ENCODE peak calls at places on chromosomes 13 and 19, in eight cellular contexts. Q, G, H, E, Y, U, S and N are unnamed samples. For H3K36me3, the result is how much of the 10 kb centered on the place peaks cover.

GRCh38 chr13:103883152-103883551 is 816.9 kb upstream of the SLC10A2 start:
- DNase-seq in Q (peak), G (peak), H (peak), E (peak), Y (peak), U (peak), S (peak), N (peak)

GRCh38 chr13:42066542-42066941 is 18.1 kb downstream of the DGKH start:
- DNase-seq in Q (no peak), G (no peak), H (no peak), E (no peak), Y (no peak), U (no peak), S (no peak), N (no peak)

GRCh38 chr19:8445488-8446001 is 770 bp downstream of the HNRNPM start:
- DNase-seq in Q (peak), G (peak), H (peak), E (peak), Y (peak), U (peak), S (peak), N (peak)

GRCh38 chr19:6228523-6229215 is 51.1 kb downstream of the MLLT1 start:
- DNase-seq in Q (no peak), G (no peak), H (no peak), E (no peak), Y (no peak), U (no peak), S (no peak), N (no peak)

GRCh38 chr19:16330811-16331690 is 6.4 kb downstream of the KLF2 start:
- DNase-seq in Q (no peak), G (no peak), H (no peak), E (no peak), Y (no peak), U (no peak), S (no peak), N (no peak)

GRCh38 chr13:74229242-74229641 is 95.0 kb upstream of the KLF12 start:
- DNase-seq in Q (no peak), G (no peak), H (no peak), E (no peak), Y (no peak), U (no peak), S (no peak), N (peak)

GRCh38 chr13:95204231-95204765 is 97.0 kb downstream of the ABCC4 start:
- DNase-seq in Q (no peak), G (no peak), H (no peak), E (no peak), Y (no peak), U (no peak), S (no peak), N (no peak)

GRCh38 chr13:20492641-20493040 is 33.0 kb downstream of the CRYL1 start:
- DNase-seq in Q (no peak), G (no peak), H (no peak), E (no peak), Y (peak), U (no peak), S (no peak), N (no peak)

GRCh38 chr13:44667950-44668349 is 91.8 kb upstream of the TSC22D1 start:
- DNase-seq in Q (no peak), G (no peak), H (no peak), E (no peak), Y (no peak), U (no peak), S (no peak), N (no peak)

GRCh38 chr13:68261105-68261504 is 1031.0 kb upstream of the PCDH9 start:
- DNase-seq in Q (no peak), G (no peak), H (no peak), E (no peak), Y (no peak), U (no peak), S (no peak), N (no peak)

GRCh38 chr13:94860981-94861407 is 148.6 kb upstream of the SOX21 start:
- DNase-seq in Q (peak), G (peak), H (no peak), E (no peak), Y (no peak), U (no peak), S (no peak), N (no peak)

GRCh38 chr13:24141333-24141910 is 19.1 kb upstream of the SPATA13 start:
- DNase-seq in Q (no peak), G (no peak), H (no peak), E (no peak), Y (no peak), U (no peak), S (no peak), N (no peak)

GRCh38 chr19:12642506-12642905 is 24.0 kb downstream of the MAN2B1 start:
- DNase-seq in Q (no peak), G (no peak), H (no peak), E (no peak), Y (no peak), U (no peak), S (no peak), N (no peak)

GRCh38 chr19:4952945-4953344 is 16.0 kb upstream of the KDM4B start:
- DNase-seq in Q (no peak), G (no peak), H (no peak), E (no peak), Y (no peak), U (no peak), S (no peak), N (no peak)

GRCh38 chr19:58569191-58569942 is 3.8 kb downstream of the MZF1 start:
- DNase-seq in Q (no peak), G (peak), H (peak), E (peak), Y (peak), U (peak), S (no peak), N (no peak)

GRCh38 chr13:76210262-76210661 is 574.1 kb downstream of the LMO7 start:
- DNase-seq in Q (no peak), G (no peak), H (no peak), E (no peak), Y (no peak), U (no peak), S (no peak), N (no peak)

GRCh38 chr13:95535243-95535642 is 17.3 kb upstream of the CLDN10 start:
- DNase-seq in Q (no peak), G (peak), H (no peak), E (no peak), Y (no peak), U (peak), S (no peak), N (no peak)

GRCh38 chr13:33490461-33491327 is 205.1 kb upstream of the STARD13 start:
- DNase-seq in Q (no peak), G (no peak), H (peak), E (peak), Y (no peak), U (no peak), S (no peak), N (no peak)

GRCh38 chr13:28488376-28489005 is 6.4 kb downstream of the FLT1 start:
- DNase-seq in Q (no peak), G (no peak), H (no peak), E (no peak), Y (no peak), U (no peak), S (no peak), N (no peak)

GRCh38 chr13:106381083-106381482 is 154.4 kb downstream of the EFNB2 start:
- DNase-seq in Q (no peak), G (no peak), H (no peak), E (no peak), Y (no peak), U (no peak), S (peak), N (no peak)

GRCh38 chr13:94704347-94705080 is 7.8 kb downstream of the SOX21 start:
- DNase-seq in Q (no peak), G (no peak), H (no peak), E (no peak), Y (no peak), U (no peak), S (no peak), N (no peak)

GRCh38 chr19:29380581-29380980 is 145.2 kb upstream of the VSTM2B start:
- DNase-seq in Q (no peak), G (no peak), H (no peak), E (peak), Y (no peak), U (no peak), S (peak), N (no peak)

GRCh38 chr13:33785384-33785783 is 32.6 kb upstream of the RFC3 start:
- DNase-seq in Q (no peak), G (no peak), H (no peak), E (no peak), Y (no peak), U (no peak), S (no peak), N (no peak)

GRCh38 chr19:8361921-8362793 is 1.8 kb upstream of the ANGPTL4 start:
- DNase-seq in Q (peak), G (peak), H (peak), E (peak), Y (peak), U (peak), S (peak), N (peak)

GRCh38 chr13:94677799-94678198 is 34.5 kb downstream of the SOX21 start:
- DNase-seq in Q (no peak), G (no peak), H (no peak), E (no peak), Y (no peak), U (no peak), S (no peak), N (no peak)

GRCh38 chr13:99367106-99367616 is 60.0 kb upstream of the GPR183 start:
- DNase-seq in Q (no peak), G (no peak), H (no peak), E (no peak), Y (no peak), U (no peak), S (no peak), N (no peak)

GRCh38 chr19:5434970-5435641 is 20.1 kb upstream of the ZNRF4 start:
- DNase-seq in Q (no peak), G (no peak), H (no peak), E (no peak), Y (no peak), U (peak), S (no peak), N (no peak)

GRCh38 chr19:56405062-56405461 is 930 bp downstream of the ZNF583 start:
- DNase-seq in Q (no peak), G (no peak), H (no peak), E (no peak), Y (no peak), U (no peak), S (no peak), N (no peak)

GRCh38 chr19:45450042-45450380 is 17.8 kb upstream of the FOSB start:
- DNase-seq in Q (no peak), G (no peak), H (no peak), E (no peak), Y (no peak), U (no peak), S (no peak), N (no peak)

GRCh38 chr19:15672580-15673175 is at the start of gene CYP4F12:
- DNase-seq in Q (peak), G (peak), H (peak), E (peak), Y (peak), U (peak), S (peak), N (peak)

GRCh38 chr19:31266196-31266595 is 83.0 kb downstream of the TSHZ3 start:
- DNase-seq in Q (no peak), G (no peak), H (no peak), E (peak), Y (no peak), U (no peak), S (no peak), N (no peak)

GRCh38 chr13:71018544-71018943 is 848.5 kb downstream of the DACH1 start:
- DNase-seq in Q (no peak), G (no peak), H (no peak), E (no peak), Y (no peak), U (no peak), S (no peak), N (no peak)

GRCh38 chr13:47258384-47258783 is 361.5 kb upstream of the HTR2A start:
- DNase-seq in Q (no peak), G (no peak), H (no peak), E (no peak), Y (no peak), U (no peak), S (no peak), N (no peak)

GRCh38 chr19:51263808-51264207 is 12.9 kb downstream of the SIGLECL1 start:
- DNase-seq in Q (no peak), G (no peak), H (no peak), E (no peak), Y (no peak), U (no peak), S (no peak), N (no peak)

GRCh38 chr13:40993987-40994386 is 25.1 kb downstream of the ELF1 start:
- DNase-seq in Q (no peak), G (peak), H (no peak), E (no peak), Y (peak), U (no peak), S (peak), N (peak)

DNA sequence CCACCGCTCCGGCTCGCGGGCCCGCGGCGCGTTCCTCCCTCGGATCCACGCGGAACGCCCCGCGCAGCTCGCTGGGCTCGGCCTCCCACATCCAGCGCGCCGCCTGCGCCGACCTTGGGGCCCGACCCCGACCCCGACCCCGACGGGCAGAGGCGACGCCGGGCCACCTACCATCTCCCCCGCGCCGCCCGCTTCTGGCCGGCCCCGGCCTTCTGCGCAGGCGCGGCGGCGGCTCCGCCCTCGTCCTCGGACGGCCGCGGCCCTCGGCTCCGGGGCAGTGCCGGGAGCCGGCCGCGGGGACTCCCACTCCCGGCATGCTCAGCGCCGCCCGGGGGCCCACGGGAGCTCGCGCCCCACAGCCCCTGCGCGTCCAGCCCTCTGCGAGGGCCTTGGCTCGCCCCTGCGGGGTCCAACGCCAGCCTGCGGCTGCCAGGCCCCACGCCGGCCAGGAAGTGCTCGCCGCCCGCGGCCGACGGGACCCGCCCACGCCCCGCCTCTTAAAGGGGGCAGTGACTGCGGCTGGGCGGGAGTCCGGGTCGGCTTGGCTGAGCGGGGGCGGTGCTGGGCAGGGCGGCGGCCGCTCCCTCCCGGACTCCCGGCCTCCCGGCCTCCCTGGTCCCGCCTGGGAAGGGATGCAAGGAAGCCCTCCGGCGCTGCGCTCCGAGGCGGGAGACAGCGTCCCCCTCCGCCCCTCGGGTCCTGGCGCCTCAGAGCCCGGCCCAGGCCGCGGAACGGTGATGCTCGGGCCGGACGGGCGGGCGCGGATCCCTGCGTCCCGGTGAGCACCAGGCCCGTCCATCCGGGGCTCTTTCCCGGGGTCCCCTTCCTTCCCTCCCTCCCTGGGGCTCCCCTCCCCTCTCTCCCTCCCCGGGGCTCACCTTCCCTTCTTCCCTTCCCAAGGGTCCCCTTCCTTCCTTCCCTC is at the start of gene DCUN1D2:
- DNase-seq in Q (peak), G (peak), H (peak), E (peak), Y (peak), U (peak), S (peak), N (peak)
- TF ChIP-seq POLR2A in Q (peak), G (peak), H (peak), E (peak), Y (peak), U (peak), S (no peak), N (peak)

GRCh38 chr19:46737761-46738171 is 8.1 kb upstream of the FKRP start:
- DNase-seq in Q (no peak), G (no peak), H (no peak), E (no peak), Y (no peak), U (no peak), S (no peak), N (no peak)
- H3K36me3 ChIP-seq in Q (under half), G (under half), H (under half), E (half or more), Y (under half), U (under half), S (half or more), N (under half)

DNA sequence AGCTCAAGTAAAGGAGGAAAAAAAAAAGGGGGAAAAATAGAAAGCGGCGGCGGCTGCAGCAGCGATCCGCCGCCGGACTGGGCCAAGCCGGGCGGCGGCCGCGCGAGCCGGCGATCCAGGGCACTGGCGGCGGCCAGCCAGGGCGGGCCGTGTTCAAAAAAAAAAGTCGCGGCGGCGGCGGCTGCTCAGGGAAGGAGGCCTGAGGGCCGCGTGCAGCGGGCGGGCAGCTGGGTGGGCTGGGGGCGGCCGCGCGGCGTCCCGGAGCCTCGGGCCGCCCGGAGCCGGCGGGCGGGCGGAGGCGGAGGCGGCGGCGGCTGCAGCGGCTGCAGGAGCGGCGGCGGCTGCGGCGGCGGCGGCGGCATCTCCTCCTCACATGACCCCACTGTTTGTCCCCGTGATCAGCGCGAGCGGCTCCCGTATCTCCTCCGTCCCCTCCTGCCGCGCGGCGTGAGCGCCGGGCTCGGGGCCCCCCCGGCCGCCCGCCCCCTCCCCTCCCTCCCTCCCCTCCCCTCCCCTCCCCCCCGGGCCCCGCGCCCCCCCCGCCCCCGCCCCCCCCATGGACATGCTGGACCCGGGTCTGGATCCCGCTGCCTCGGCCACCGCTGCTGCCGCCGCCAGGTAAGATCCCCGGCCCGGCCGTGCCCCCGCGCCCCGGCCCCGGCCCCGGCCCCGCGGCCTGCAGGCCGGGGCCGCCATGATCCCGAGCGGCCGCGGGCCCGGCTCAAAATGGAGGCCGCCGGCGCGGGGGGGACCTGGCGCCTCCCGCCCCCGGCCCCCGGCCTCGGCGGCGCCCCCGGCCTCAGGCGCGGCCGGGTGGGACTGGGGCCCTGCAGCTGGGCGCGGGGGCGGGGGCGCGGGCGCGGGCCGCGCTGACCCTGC is at the start of gene USF2:
- DNase-seq in Q (peak), G (peak), H (peak), E (no peak), Y (peak), U (peak), S (peak), N (peak)
- TF ChIP-seq POLR2A in Q (no peak), G (no peak), H (no peak), E (no peak), Y (no peak), U (no peak), S (no peak), N (no peak)

GRCh38 chr13:113486698-113487097 is 3.8 kb downstream of the DCUN1D2 start:
- DNase-seq in Q (no peak), G (no peak), H (no peak), E (no peak), Y (no peak), U (no peak), S (no peak), N (no peak)
- H3K36me3 ChIP-seq in Q (under half), G (under half), H (under half), E (under half), Y (under half), U (under half), S (under half), N (under half)

GRCh38 chr19:19202707-19203011 is 555 bp downstream of the NR2C2AP start:
- DNase-seq in Q (no peak), G (no peak), H (no peak), E (no peak), Y (no peak), U (no peak), S (no peak), N (no peak)

GRCh38 chr19:19205416-19206410 is 2.5 kb upstream of the NR2C2AP start:
- DNase-seq in Q (no peak), G (no peak), H (no peak), E (no peak), Y (no peak), U (no peak), S (no peak), N (no peak)

GRCh38 chr19:19204181-19204580 is 967 bp upstream of the NR2C2AP start:
- DNase-seq in Q (no peak), G (no peak), H (no peak), E (no peak), Y (no peak), U (no peak), S (no peak), N (no peak)

GRCh38 chr19:19201697-19202630 is 1.2 kb downstream of the NR2C2AP start:
- DNase-seq in Q (no peak), G (no peak), H (no peak), E (peak), Y (no peak), U (no peak), S (no peak), N (no peak)

GRCh38 chr19:19203012-19203856 is at the start of gene NR2C2AP:
- DNase-seq in Q (peak), G (peak), H (peak), E (peak), Y (peak), U (peak), S (peak), N (peak)
- TF ChIP-seq POLR2A in Q (no peak), G (peak), H (no peak), E (no peak), Y (no peak), U (no peak), S (no peak), N (no peak)

GRCh38 chr13:26568132-26568815 is 10.8 kb downstream of the WASF3 start:
- DNase-seq in Q (no peak), G (no peak), H (no peak), E (no peak), Y (no peak), U (no peak), S (no peak), N (no peak)

GRCh38 chr13:26575244-26575643 is 17.8 kb downstream of the WASF3 start:
- DNase-seq in Q (no peak), G (no peak), H (no peak), E (no peak), Y (no peak), U (no peak), S (no peak), N (no peak)

DNA sequence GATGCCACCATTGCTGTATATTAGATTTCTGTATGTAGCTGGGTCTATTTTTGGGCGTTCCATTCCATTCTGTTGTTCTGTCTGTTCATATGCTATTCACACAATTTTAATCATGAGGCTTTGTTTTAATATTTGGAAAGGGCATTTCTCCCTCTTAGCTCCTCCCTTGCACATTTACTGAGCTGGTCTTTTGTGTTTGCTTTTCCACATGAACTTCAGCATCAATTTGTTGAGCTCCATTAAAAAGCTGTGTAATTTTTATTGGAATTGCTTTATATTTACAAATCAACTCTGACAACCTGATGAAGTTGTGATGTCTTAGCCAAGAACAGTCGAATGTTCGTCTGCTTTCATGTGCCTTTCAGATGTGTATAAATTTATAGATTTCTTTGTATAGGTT is 14.0 kb downstream of the WASF3 start:
- DNase-seq in Q (no peak), G (no peak), H (no peak), E (no peak), Y (no peak), U (no peak), S (no peak), N (no peak)
- H3K36me3 ChIP-seq in Q (under half), G (under half), H (under half), E (under half), Y (under half), U (under half), S (under half), N (under half)

GRCh38 chr19:10419646-10420443 is 493 bp upstream of the PDE4A start:
- DNase-seq in Q (no peak), G (no peak), H (no peak), E (no peak), Y (no peak), U (no peak), S (no peak), N (no peak)
- TF ChIP-seq POLR2A in Q (no peak), G (no peak), H (no peak), E (no peak), Y (no peak), U (no peak), S (no peak), N (no peak)

GRCh38 chr19:2230029-2230531 is 6.0 kb downstream of the PLEKHJ1 start:
- DNase-seq in Q (no peak), G (no peak), H (no peak), E (no peak), Y (no peak), U (no peak), S (no peak), N (no peak)
- H3K36me3 ChIP-seq in Q (under half), G (under half), H (under half), E (half or more), Y (under half), U (under half), S (half or more), N (under half)